ENCODE peak calls at places on chromosomes 16 and 17, in five cellular contexts. V is NB4, X is fibroblast of mammary gland, D is breast epithelium, T is uterus. E is an unnamed sample.

GRCh38 chr16:30741461-30741914 is 6.7 kb upstream of the PHKG2 start:
- DNase-seq in V (no peak), X (peak; percentile 75), D (peak; percentile 97), T (no peak), E (peak; percentile 92)

GRCh38 chr17:15361151-15361550 is 19.8 kb upstream of the TEKT3 start:
- DNase-seq in X (no peak), D (no peak), V (no peak), T (no peak), E (no peak)

GRCh38 chr17:66715745-66716156 is 119.2 kb upstream of the CACNG5 start:
- DNase-seq in V (peak; percentile 64), T (no peak), X (peak; percentile 70), D (no peak), E (peak; percentile 86)

GRCh38 chr16:72819345-72819744 is 228.6 kb downstream of the ZFHX3 start:
- DNase-seq in X (peak; percentile 88), V (no peak), D (no peak), T (no peak), E (peak; percentile 63)

GRCh38 chr17:42518046-42518754 is 17.8 kb upstream of the NAGLU start:
- DNase-seq in T (peak; percentile 91), D (peak; percentile 89), V (peak; percentile 29), X (peak; percentile 99), E (peak; percentile 91)

GRCh38 chr16:354286-354881 is 1.9 kb upstream of the AXIN1 start:
- DNase-seq in X (no peak), V (no peak), D (no peak), T (no peak), E (no peak)

GRCh38 chr17:17966399-17966798 is 5.8 kb downstream of the TOM1L2 start:
- DNase-seq in X (no peak), D (no peak), T (no peak), V (no peak), E (no peak)

GRCh38 chr17:39867084-39867890 is 715 bp upstream of the ZPBP2 start:
- DNase-seq in V (no peak), D (no peak), X (no peak), T (no peak), E (no peak)

GRCh38 chr17:20184191-20184590 is 175.0 kb downstream of the SPECC1 start:
- DNase-seq in X (no peak), V (no peak), T (no peak), D (no peak), E (no peak)

GRCh38 chr17:64641499-64641898 is 20.6 kb downstream of the SMURF2 start:
- DNase-seq in X (peak; percentile 94), T (no peak), V (peak; percentile 28), D (no peak), E (peak; percentile 86)

GRCh38 chr17:81489012-81489968 is 23.3 kb downstream of the ACTG1 start:
- DNase-seq in D (no peak), X (no peak), T (no peak), V (no peak), E (no peak)

GRCh38 chr16:68636818-68637217 is 8.3 kb upstream of the CDH3 start:
- DNase-seq in T (no peak), X (no peak), V (no peak), D (no peak), E (no peak)

GRCh38 chr16:10297341-10298006 is 88.4 kb upstream of the ATF7IP2 start:
- DNase-seq in X (no peak), V (peak; percentile 69), T (no peak), D (no peak), E (no peak)

GRCh38 chr16:77579283-77579985 is 142.9 kb upstream of the NUDT7 start:
- DNase-seq in X (peak; percentile 73), T (no peak), D (no peak), V (no peak), E (peak; percentile 84)

GRCh38 chr17:54771409-54771808 is 129.2 kb upstream of the TOM1L1 start:
- DNase-seq in D (no peak), X (no peak), T (no peak), V (no peak), E (no peak)

GRCh38 chr17:62653831-62654829 is 26.7 kb downstream of the MRC2 start:
- DNase-seq in V (peak; percentile 30), X (peak; percentile 89), T (peak; percentile 78), D (no peak), E (peak; percentile 61)

GRCh38 chr16:85605051-85605911 is 7.8 kb upstream of the GSE1 start:
- DNase-seq in V (no peak), D (no peak), T (no peak), X (no peak), E (no peak)

DNA sequence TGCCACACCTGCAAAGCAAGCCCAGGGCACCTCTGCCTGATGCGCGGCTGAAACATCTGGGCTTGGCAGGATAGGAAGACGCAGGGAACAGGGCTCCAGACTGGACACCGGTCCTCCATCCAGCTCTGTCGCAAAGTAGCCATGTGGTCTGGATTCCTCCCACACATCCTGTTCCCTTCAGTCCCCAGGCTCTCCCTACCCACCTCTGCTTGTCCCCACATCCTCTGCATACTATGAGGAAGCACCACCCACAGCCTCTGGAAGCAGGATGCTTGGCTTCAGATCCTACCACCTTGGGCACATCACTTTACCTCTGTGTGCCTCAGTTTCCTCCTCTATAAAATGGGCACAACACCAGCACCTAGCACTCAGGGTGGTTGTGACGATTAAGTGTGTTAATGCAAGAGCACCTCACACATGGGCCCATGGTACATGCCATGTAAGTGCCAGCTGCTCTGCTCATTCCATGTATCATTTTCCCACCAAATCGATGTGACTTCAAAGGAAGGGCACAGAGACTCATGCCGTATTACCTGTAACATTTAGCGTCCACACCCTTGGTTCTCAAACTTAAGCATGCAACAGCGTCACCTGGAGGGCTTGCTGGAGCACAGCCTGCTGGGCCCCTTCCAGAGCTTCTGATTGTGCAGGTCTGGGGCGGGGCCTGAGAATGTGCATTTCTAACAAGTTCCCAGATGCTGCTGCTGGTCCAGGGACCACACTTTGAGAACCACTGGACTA is 138.6 kb upstream of the SDK2 start:
- DNase-seq in D (no peak), V (peak; percentile 4), T (no peak), X (no peak), E (no peak)
- TF ChIP-seq CTCF in D (no peak), V (no peak), T (no peak), X (no peak), E (no peak)

DNA sequence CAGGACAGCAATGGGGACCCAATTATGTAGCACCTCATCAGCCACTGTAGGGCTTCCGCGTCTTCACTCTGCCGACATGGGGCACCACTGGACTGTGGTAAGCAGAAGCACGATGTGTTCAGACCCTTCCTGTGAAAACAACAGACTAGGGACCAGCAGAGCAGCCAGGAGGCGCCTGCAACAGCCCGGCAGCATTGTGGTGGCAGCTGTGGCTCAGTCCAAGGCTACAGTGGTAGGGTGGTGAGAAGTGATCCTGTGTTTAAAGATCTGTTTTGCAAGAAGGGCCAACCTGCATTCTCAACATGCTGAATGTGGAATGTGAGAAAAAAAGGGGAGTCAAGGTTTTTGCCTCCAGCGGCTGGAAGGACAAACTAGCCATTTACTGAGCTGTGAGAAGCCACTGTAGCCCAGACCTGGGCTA is 80.8 kb downstream of the GAS7 start:
- DNase-seq in X (no peak), V (peak; percentile 97), T (no peak), D (no peak), E (peak; percentile 53)
- TF ChIP-seq CTCF in X (no peak), V (peak; percentile 52), T (no peak), D (no peak), E (peak; percentile 18)

GRCh38 chr17:78384479-78385175 is 6.2 kb downstream of the PGS1 start:
- DNase-seq in V (no peak), T (no peak), X (no peak), D (no peak), E (no peak)
- TF ChIP-seq CTCF in V (no peak), T (no peak), X (no peak), D (no peak), E (no peak)

GRCh38 chr16:19135896-19136438 is 22.2 kb downstream of the ITPRIPL2 start:
- DNase-seq in D (no peak), T (no peak), X (peak; percentile 49), V (no peak), E (peak; percentile 33)

GRCh38 chr16:19137201-19137601 is 23.4 kb downstream of the ITPRIPL2 start:
- DNase-seq in X (peak; percentile 61), T (no peak), V (no peak), D (peak; percentile 46), E (peak; percentile 81)

GRCh38 chr16:19138601-19139000 is 24.8 kb downstream of the ITPRIPL2 start:
- DNase-seq in V (no peak), T (peak; percentile 66), X (peak; percentile 68), D (peak; percentile 80), E (peak; percentile 91)

GRCh38 chr16:19136549-19137196 is 22.9 kb downstream of the ITPRIPL2 start:
- DNase-seq in X (peak; percentile 75), D (no peak), V (peak; percentile 50), T (no peak), E (peak; percentile 56)

DNA sequence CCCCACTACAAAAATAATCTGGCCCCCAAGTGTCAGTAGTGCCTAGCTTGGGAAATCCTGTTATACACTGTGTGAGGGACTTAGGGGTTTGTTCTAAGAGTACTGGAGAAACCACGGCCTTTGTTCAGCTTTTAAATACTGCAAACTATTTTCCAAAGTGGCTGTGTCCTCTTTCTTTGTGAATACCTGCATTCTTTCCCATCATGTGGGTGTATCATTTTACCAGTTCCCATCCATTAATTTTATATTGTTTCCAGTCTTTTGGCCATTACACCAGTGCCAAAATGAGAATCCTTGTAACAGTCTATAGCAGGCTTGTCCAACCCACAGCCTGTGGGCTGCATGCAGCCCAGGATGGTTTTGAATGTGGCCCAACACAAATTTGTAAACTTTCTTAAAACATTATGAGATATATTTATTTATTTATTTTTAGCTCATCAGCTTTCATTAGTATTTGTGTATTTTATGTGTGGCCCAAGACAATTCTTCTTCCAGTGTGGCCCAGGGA is 23.9 kb downstream of the ITPRIPL2 start:
- DNase-seq in X (no peak), V (no peak), D (no peak), T (no peak), E (no peak)
- TF ChIP-seq CTCF in X (no peak), V (no peak), D (no peak), T (no peak), E (no peak)

GRCh38 chr16:87420401-87421368 is 28.5 kb downstream of the MAP1LC3B start:
- DNase-seq in D (no peak), V (no peak), X (no peak), T (no peak), E (no peak)

GRCh38 chr16:87421369-87421912 is 29.3 kb downstream of the MAP1LC3B start:
- DNase-seq in D (no peak), T (no peak), V (no peak), X (no peak), E (no peak)

GRCh38 chr16:87418644-87419043 is 26.5 kb downstream of the MAP1LC3B start:
- DNase-seq in X (no peak), V (no peak), T (no peak), D (no peak), E (no peak)

GRCh38 chr16:87418216-87418615 is 26.1 kb downstream of the MAP1LC3B start:
- DNase-seq in D (no peak), V (no peak), T (no peak), X (no peak), E (no peak)

DNA sequence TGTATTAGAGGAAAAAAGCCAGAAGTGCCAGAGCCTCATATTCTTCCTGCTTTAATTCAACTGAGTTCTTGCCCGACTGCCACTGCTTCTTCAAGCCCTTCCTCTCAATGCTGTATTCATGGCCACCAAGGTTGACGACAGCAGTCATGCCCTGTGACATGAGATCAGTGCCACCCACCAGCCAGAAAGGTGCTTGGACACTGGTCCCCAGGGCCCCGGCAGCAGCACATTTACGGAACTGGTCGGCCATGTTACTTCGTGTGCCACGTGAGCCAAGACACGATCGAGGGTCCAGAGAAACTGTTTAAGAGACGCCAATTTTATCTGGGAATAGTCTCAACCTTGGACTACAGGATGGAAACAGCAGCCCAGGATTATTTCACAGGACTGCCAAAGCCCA is 27.8 kb downstream of the MAP1LC3B start:
- DNase-seq in V (no peak), X (no peak), T (no peak), D (no peak), E (no peak)
- TF ChIP-seq CTCF in V (no peak), X (no peak), T (no peak), D (no peak), E (no peak)

GRCh38 chr17:77266891-77267341 is 126.1 kb downstream of the SEC14L1 start:
- DNase-seq in X (no peak), V (peak; percentile 55), T (no peak), D (no peak), E (no peak)
- TF ChIP-seq CTCF in X (peak; percentile 25), V (peak; percentile 54), T (no peak), D (no peak), E (peak; percentile 50)